ENCODE peak calls at places on chromosomes 11 and 22, in five cellular contexts. One of them, this sample, is unnamed.

GRCh38 chr11:47175746-47176327 is 842 bp downstream of the ARFGAP2 start:
- DNase-seq in NCI-H774: no peak
- DNase-seq in activated naive CD8-positive, alpha-beta T cell treated with anti-CD3 and anti-CD28 coated beads for 36 hours: no peak
- DNase-seq in left ventricle myocardium superior: no peak
- DNase-seq in A549: no peak
- DNase-seq in this sample: no peak

GRCh38 chr11:32137263-32137662 is 46.4 kb downstream of the RCN1 start:
- DNase-seq in left ventricle myocardium superior: no peak
- DNase-seq in activated naive CD8-positive, alpha-beta T cell treated with anti-CD3 and anti-CD28 coated beads for 36 hours: no peak
- DNase-seq in A549: peak; percentile 41
- DNase-seq in NCI-H774: no peak
- DNase-seq in this sample: no peak

GRCh38 chr11:1779034-1779805 is 15.5 kb upstream of the CTSD start:
- DNase-seq in left ventricle myocardium superior: no peak
- DNase-seq in activated naive CD8-positive, alpha-beta T cell treated with anti-CD3 and anti-CD28 coated beads for 36 hours: no peak
- DNase-seq in A549: no peak
- DNase-seq in NCI-H774: no peak
- DNase-seq in this sample: no peak

GRCh38 chr11:113151502-113151901 is 162.9 kb upstream of the TTC12 start:
- DNase-seq in NCI-H774: no peak
- DNase-seq in left ventricle myocardium superior: no peak
- DNase-seq in activated naive CD8-positive, alpha-beta T cell treated with anti-CD3 and anti-CD28 coated beads for 36 hours: no peak
- DNase-seq in A549: no peak
- DNase-seq in this sample: no peak

GRCh38 chr22:37905534-37906363 is at the start of gene MICALL1:
- DNase-seq in A549: peak; percentile 51
- DNase-seq in NCI-H774: no peak
- DNase-seq in left ventricle myocardium superior: peak; percentile 87
- DNase-seq in activated naive CD8-positive, alpha-beta T cell treated with anti-CD3 and anti-CD28 coated beads for 36 hours: peak; percentile 78
- DNase-seq in this sample: peak; percentile 84

GRCh38 chr11:64848779-64849599 is 4.5 kb upstream of the CDC42BPG start:
- DNase-seq in A549: no peak
- DNase-seq in left ventricle myocardium superior: no peak
- DNase-seq in activated naive CD8-positive, alpha-beta T cell treated with anti-CD3 and anti-CD28 coated beads for 36 hours: no peak
- DNase-seq in NCI-H774: no peak
- DNase-seq in this sample: no peak

GRCh38 chr11:72317982-72318381 is 74.0 kb upstream of the PHOX2A start:
- DNase-seq in left ventricle myocardium superior: no peak
- DNase-seq in A549: no peak
- DNase-seq in activated naive CD8-positive, alpha-beta T cell treated with anti-CD3 and anti-CD28 coated beads for 36 hours: no peak
- DNase-seq in NCI-H774: no peak
- DNase-seq in this sample: no peak

GRCh38 chr11:64644348-64645242 is 53.6 kb downstream of the SLC22A12 start:
- DNase-seq in NCI-H774: no peak
- DNase-seq in A549: peak; percentile 48
- DNase-seq in activated naive CD8-positive, alpha-beta T cell treated with anti-CD3 and anti-CD28 coated beads for 36 hours: peak; percentile 20
- DNase-seq in left ventricle myocardium superior: no peak
- DNase-seq in this sample: no peak

GRCh38 chr11:57480409-57481137 is 20.2 kb downstream of the RTN4RL2 start:
- DNase-seq in left ventricle myocardium superior: peak; percentile 79
- DNase-seq in NCI-H774: peak; percentile 6
- DNase-seq in A549: peak; percentile 91
- DNase-seq in activated naive CD8-positive, alpha-beta T cell treated with anti-CD3 and anti-CD28 coated beads for 36 hours: peak; percentile 76
- DNase-seq in this sample: peak; percentile 80

GRCh38 chr11:18368236-18368635 is 26.1 kb upstream of the LDHA start:
- DNase-seq in NCI-H774: no peak
- DNase-seq in left ventricle myocardium superior: no peak
- DNase-seq in activated naive CD8-positive, alpha-beta T cell treated with anti-CD3 and anti-CD28 coated beads for 36 hours: no peak
- DNase-seq in A549: no peak
- DNase-seq in this sample: no peak

GRCh38 chr22:49263101-49263500 is 564.6 kb downstream of the BRD1 start:
- DNase-seq in left ventricle myocardium superior: no peak
- DNase-seq in NCI-H774: no peak
- DNase-seq in activated naive CD8-positive, alpha-beta T cell treated with anti-CD3 and anti-CD28 coated beads for 36 hours: no peak
- DNase-seq in A549: no peak
- DNase-seq in this sample: no peak

GRCh38 chr11:3218483-3219280 is at the start of gene MRGPRG:
- DNase-seq in left ventricle myocardium superior: peak; percentile 19
- DNase-seq in NCI-H774: no peak
- DNase-seq in activated naive CD8-positive, alpha-beta T cell treated with anti-CD3 and anti-CD28 coated beads for 36 hours: no peak
- DNase-seq in A549: no peak
- DNase-seq in this sample: peak; percentile 36

GRCh38 chr11:126444072-126444471 is 88.6 kb downstream of the ST3GAL4 start:
- DNase-seq in NCI-H774: no peak
- DNase-seq in left ventricle myocardium superior: no peak
- DNase-seq in A549: no peak
- DNase-seq in activated naive CD8-positive, alpha-beta T cell treated with anti-CD3 and anti-CD28 coated beads for 36 hours: no peak
- DNase-seq in this sample: no peak

GRCh38 chr11:108891909-108892511 is 227.1 kb downstream of the DDX10 start:
- DNase-seq in NCI-H774: no peak
- DNase-seq in activated naive CD8-positive, alpha-beta T cell treated with anti-CD3 and anti-CD28 coated beads for 36 hours: no peak
- DNase-seq in A549: no peak
- DNase-seq in left ventricle myocardium superior: no peak
- DNase-seq in this sample: no peak

GRCh38 chr22:45341503-45341902 is 31.8 kb downstream of the FAM118A start:
- DNase-seq in A549: no peak
- DNase-seq in left ventricle myocardium superior: no peak
- DNase-seq in activated naive CD8-positive, alpha-beta T cell treated with anti-CD3 and anti-CD28 coated beads for 36 hours: peak; percentile 74
- DNase-seq in NCI-H774: no peak
- DNase-seq in this sample: no peak

This sample was measured in Right ventricle myocardium superior.